ENCODE peak calls at places on chromosomes 16 and 17, in nine cellular contexts. One of them, this sample, is unnamed.

GRCh38 chr17:44334315-44335181 is 9.9 kb upstream of the SLC25A39 start:
- DNase-seq in EL: no peak
- DNase-seq in SK-MEL-5: no peak
- DNase-seq in AG20443: no peak
- DNase-seq in NCI-H187: no peak
- DNase-seq in body of pancreas: no peak
- DNase-seq in heart right ventricle: no peak
- DNase-seq in activated T-cell treated with anti-CD3 and anti-CD28 coated beads, Interleukin-2, amount 50 U/mL, for 72 hours: no peak
- DNase-seq in mucosa of gallbladder: no peak
- DNase-seq in this sample: no peak

GRCh38 chr17:15422392-15422957 is 44.9 kb downstream of the CDRT4 start:
- DNase-seq in heart right ventricle: no peak
- DNase-seq in SK-MEL-5: peak
- DNase-seq in body of pancreas: no peak
- DNase-seq in mucosa of gallbladder: no peak
- DNase-seq in EL: peak
- DNase-seq in activated T-cell treated with anti-CD3 and anti-CD28 coated beads, Interleukin-2, amount 50 U/mL, for 72 hours: no peak
- DNase-seq in AG20443: no peak
- DNase-seq in NCI-H187: no peak
- DNase-seq in this sample: no peak

GRCh38 chr17:76732734-76733617 is 4.2 kb downstream of the SRSF2 start:
- DNase-seq in heart right ventricle: no peak
- DNase-seq in EL: peak
- DNase-seq in SK-MEL-5: no peak
- DNase-seq in NCI-H187: no peak
- DNase-seq in body of pancreas: no peak
- DNase-seq in activated T-cell treated with anti-CD3 and anti-CD28 coated beads, Interleukin-2, amount 50 U/mL, for 72 hours: no peak
- DNase-seq in AG20443: no peak
- DNase-seq in mucosa of gallbladder: no peak
- DNase-seq in this sample: no peak

GRCh38 chr17:6894206-6894528 is 62.6 kb upstream of the TEKT1 start:
- DNase-seq in activated T-cell treated with anti-CD3 and anti-CD28 coated beads, Interleukin-2, amount 50 U/mL, for 72 hours: peak
- DNase-seq in AG20443: peak
- DNase-seq in heart right ventricle: no peak
- DNase-seq in SK-MEL-5: peak
- DNase-seq in NCI-H187: no peak
- DNase-seq in EL: no peak
- DNase-seq in body of pancreas: no peak
- DNase-seq in mucosa of gallbladder: no peak
- DNase-seq in this sample: no peak

GRCh38 chr16:67260426-67261063 is 11.8 kb downstream of the SLC9A5 start:
- DNase-seq in activated T-cell treated with anti-CD3 and anti-CD28 coated beads, Interleukin-2, amount 50 U/mL, for 72 hours: peak
- DNase-seq in AG20443: peak
- DNase-seq in heart right ventricle: no peak
- DNase-seq in body of pancreas: no peak
- DNase-seq in SK-MEL-5: peak
- DNase-seq in NCI-H187: no peak
- DNase-seq in EL: peak
- DNase-seq in mucosa of gallbladder: peak
- DNase-seq in this sample: no peak

GRCh38 chr17:48575066-48575582 is 3.0 kb downstream of the HOXB4 start:
- DNase-seq in heart right ventricle: no peak
- DNase-seq in body of pancreas: no peak
- DNase-seq in NCI-H187: no peak
- DNase-seq in SK-MEL-5: peak
- DNase-seq in activated T-cell treated with anti-CD3 and anti-CD28 coated beads, Interleukin-2, amount 50 U/mL, for 72 hours: no peak
- DNase-seq in AG20443: no peak
- DNase-seq in EL: no peak
- DNase-seq in mucosa of gallbladder: no peak
- DNase-seq in this sample: no peak

GRCh38 chr16:1485847-1486496 is 2.8 kb downstream of the PTX4 start:
- DNase-seq in SK-MEL-5: no peak
- DNase-seq in activated T-cell treated with anti-CD3 and anti-CD28 coated beads, Interleukin-2, amount 50 U/mL, for 72 hours: no peak
- DNase-seq in NCI-H187: no peak
- DNase-seq in body of pancreas: no peak
- DNase-seq in heart right ventricle: no peak
- DNase-seq in AG20443: no peak
- DNase-seq in EL: no peak
- DNase-seq in mucosa of gallbladder: no peak
- DNase-seq in this sample: no peak

GRCh38 chr16:77359065-77359502 is 75.8 kb downstream of the ADAMTS18 start:
- DNase-seq in SK-MEL-5: peak
- DNase-seq in mucosa of gallbladder: no peak
- DNase-seq in body of pancreas: no peak
- DNase-seq in EL: peak
- DNase-seq in AG20443: peak
- DNase-seq in activated T-cell treated with anti-CD3 and anti-CD28 coated beads, Interleukin-2, amount 50 U/mL, for 72 hours: no peak
- DNase-seq in NCI-H187: no peak
- DNase-seq in heart right ventricle: no peak
- DNase-seq in this sample: peak

GRCh38 chr16:57091990-57092785 is at the start of gene CPNE2:
- DNase-seq in EL: peak
- DNase-seq in body of pancreas: peak
- DNase-seq in heart right ventricle: peak
- DNase-seq in NCI-H187: no peak
- DNase-seq in mucosa of gallbladder: peak
- DNase-seq in SK-MEL-5: peak
- DNase-seq in AG20443: peak
- DNase-seq in activated T-cell treated with anti-CD3 and anti-CD28 coated beads, Interleukin-2, amount 50 U/mL, for 72 hours: peak
- DNase-seq in this sample: peak

GRCh38 chr17:79001190-79002020 is 8.2 kb downstream of the CANT1 start:
- DNase-seq in SK-MEL-5: no peak
- DNase-seq in EL: no peak
- DNase-seq in AG20443: no peak
- DNase-seq in heart right ventricle: no peak
- DNase-seq in mucosa of gallbladder: no peak
- DNase-seq in activated T-cell treated with anti-CD3 and anti-CD28 coated beads, Interleukin-2, amount 50 U/mL, for 72 hours: no peak
- DNase-seq in NCI-H187: peak
- DNase-seq in body of pancreas: no peak
- DNase-seq in this sample: no peak

GRCh38 chr16:67155305-67156145 is 4.2 kb downstream of the TRADD start:
- DNase-seq in SK-MEL-5: peak
- DNase-seq in EL: peak
- DNase-seq in heart right ventricle: peak
- DNase-seq in mucosa of gallbladder: peak
- DNase-seq in activated T-cell treated with anti-CD3 and anti-CD28 coated beads, Interleukin-2, amount 50 U/mL, for 72 hours: peak
- DNase-seq in AG20443: peak
- DNase-seq in NCI-H187: peak
- DNase-seq in body of pancreas: peak
- DNase-seq in this sample: peak

GRCh38 chr17:45843722-45844121 is 959 bp upstream of the SPPL2C start:
- DNase-seq in SK-MEL-5: no peak
- DNase-seq in heart right ventricle: no peak
- DNase-seq in body of pancreas: no peak
- DNase-seq in NCI-H187: no peak
- DNase-seq in AG20443: no peak
- DNase-seq in EL: no peak
- DNase-seq in mucosa of gallbladder: no peak
- DNase-seq in activated T-cell treated with anti-CD3 and anti-CD28 coated beads, Interleukin-2, amount 50 U/mL, for 72 hours: no peak
- DNase-seq in this sample: no peak